ENCODE peak calls at places on chromosomes 16 and 17, in nine cellular contexts. One of them, this sample, is unnamed.

GRCh38 chr17:44084921-44085320 is 14.4 kb downstream of the G6PC3 start:
- DNase-seq in SHP77 treated with DMSO at 0.1 percent for 48 hours: no peak
- DNase-seq in body of pancreas: no peak
- DNase-seq in A172: no peak
- DNase-seq in H7: no peak
- DNase-seq in naive thymus-derived CD4-positive, alpha-beta T cell: no peak
- DNase-seq in T-helper 2 cell: no peak
- DNase-seq in right cardiac atrium: no peak
- DNase-seq in activated effector memory CD4-positive, alpha-beta T cell treated with Interleukin-2 at 50 U/mL for 16 hours: no peak
- DNase-seq in this sample: no peak

GRCh38 chr16:49704586-49705155 is 151.2 kb downstream of the ZNF423 start:
- DNase-seq in SHP77 treated with DMSO at 0.1 percent for 48 hours: no peak
- DNase-seq in body of pancreas: no peak
- DNase-seq in A172: no peak
- DNase-seq in H7: no peak
- DNase-seq in naive thymus-derived CD4-positive, alpha-beta T cell: no peak
- DNase-seq in T-helper 2 cell: no peak
- DNase-seq in right cardiac atrium: no peak
- DNase-seq in activated effector memory CD4-positive, alpha-beta T cell treated with Interleukin-2 at 50 U/mL for 16 hours: no peak
- DNase-seq in this sample: no peak

GRCh38 chr17:4535667-4536258 is 19.4 kb downstream of the MYBBP1A start:
- DNase-seq in SHP77 treated with DMSO at 0.1 percent for 48 hours: no peak
- DNase-seq in body of pancreas: peak
- DNase-seq in A172: no peak
- DNase-seq in H7: peak
- DNase-seq in naive thymus-derived CD4-positive, alpha-beta T cell: no peak
- DNase-seq in T-helper 2 cell: no peak
- DNase-seq in right cardiac atrium: no peak
- DNase-seq in activated effector memory CD4-positive, alpha-beta T cell treated with Interleukin-2 at 50 U/mL for 16 hours: no peak
- DNase-seq in this sample: no peak

GRCh38 chr17:65876985-65877384 is 314.9 kb downstream of the CEP112 start:
- DNase-seq in SHP77 treated with DMSO at 0.1 percent for 48 hours: no peak
- DNase-seq in body of pancreas: no peak
- DNase-seq in A172: no peak
- DNase-seq in H7: no peak
- DNase-seq in naive thymus-derived CD4-positive, alpha-beta T cell: no peak
- DNase-seq in T-helper 2 cell: no peak
- DNase-seq in right cardiac atrium: no peak
- DNase-seq in activated effector memory CD4-positive, alpha-beta T cell treated with Interleukin-2 at 50 U/mL for 16 hours: no peak
- DNase-seq in this sample: no peak

GRCh38 chr17:35879748-35880654 is at the start of gene CCL5:
- DNase-seq in SHP77 treated with DMSO at 0.1 percent for 48 hours: no peak
- DNase-seq in body of pancreas: no peak
- DNase-seq in A172: no peak
- DNase-seq in H7: no peak
- DNase-seq in naive thymus-derived CD4-positive, alpha-beta T cell: no peak
- DNase-seq in T-helper 2 cell: peak
- DNase-seq in right cardiac atrium: peak
- DNase-seq in activated effector memory CD4-positive, alpha-beta T cell treated with Interleukin-2 at 50 U/mL for 16 hours: no peak
- DNase-seq in this sample: no peak

GRCh38 chr17:77049440-77049839 is 91.3 kb upstream of the SEC14L1 start:
- DNase-seq in SHP77 treated with DMSO at 0.1 percent for 48 hours: peak
- DNase-seq in body of pancreas: no peak
- DNase-seq in A172: no peak
- DNase-seq in H7: no peak
- DNase-seq in naive thymus-derived CD4-positive, alpha-beta T cell: no peak
- DNase-seq in T-helper 2 cell: no peak
- DNase-seq in right cardiac atrium: no peak
- DNase-seq in activated effector memory CD4-positive, alpha-beta T cell treated with Interleukin-2 at 50 U/mL for 16 hours: no peak
- DNase-seq in this sample: no peak

GRCh38 chr17:7262192-7263070 is at the start of gene CLDN7:
- DNase-seq in SHP77 treated with DMSO at 0.1 percent for 48 hours: no peak
- DNase-seq in body of pancreas: peak
- DNase-seq in A172: no peak
- DNase-seq in H7: peak
- DNase-seq in naive thymus-derived CD4-positive, alpha-beta T cell: no peak
- DNase-seq in T-helper 2 cell: no peak
- DNase-seq in right cardiac atrium: peak
- DNase-seq in activated effector memory CD4-positive, alpha-beta T cell treated with Interleukin-2 at 50 U/mL for 16 hours: no peak
- DNase-seq in this sample: peak

GRCh38 chr17:11628374-11628773 is 30.1 kb downstream of the DNAH9 start:
- DNase-seq in SHP77 treated with DMSO at 0.1 percent for 48 hours: no peak
- DNase-seq in body of pancreas: no peak
- DNase-seq in A172: no peak
- DNase-seq in H7: peak
- DNase-seq in naive thymus-derived CD4-positive, alpha-beta T cell: no peak
- DNase-seq in T-helper 2 cell: no peak
- DNase-seq in right cardiac atrium: no peak
- DNase-seq in activated effector memory CD4-positive, alpha-beta T cell treated with Interleukin-2 at 50 U/mL for 16 hours: no peak
- DNase-seq in this sample: no peak

GRCh38 chr17:2707721-2708584 is 3.6 kb downstream of the CLUH start:
- DNase-seq in SHP77 treated with DMSO at 0.1 percent for 48 hours: no peak
- DNase-seq in body of pancreas: peak
- DNase-seq in A172: no peak
- DNase-seq in H7: peak
- DNase-seq in naive thymus-derived CD4-positive, alpha-beta T cell: no peak
- DNase-seq in T-helper 2 cell: no peak
- DNase-seq in right cardiac atrium: peak
- DNase-seq in activated effector memory CD4-positive, alpha-beta T cell treated with Interleukin-2 at 50 U/mL for 16 hours: no peak
- DNase-seq in this sample: no peak

GRCh38 chr17:47996201-47996600 is 25.3 kb downstream of the CDK5RAP3 start:
- DNase-seq in SHP77 treated with DMSO at 0.1 percent for 48 hours: no peak
- DNase-seq in body of pancreas: no peak
- DNase-seq in A172: no peak
- DNase-seq in H7: no peak
- DNase-seq in naive thymus-derived CD4-positive, alpha-beta T cell: no peak
- DNase-seq in T-helper 2 cell: no peak
- DNase-seq in right cardiac atrium: no peak
- DNase-seq in activated effector memory CD4-positive, alpha-beta T cell treated with Interleukin-2 at 50 U/mL for 16 hours: no peak
- DNase-seq in this sample: no peak

GRCh38 chr17:7515912-7516610 is 31.9 kb downstream of the POLR2A start:
- DNase-seq in SHP77 treated with DMSO at 0.1 percent for 48 hours: no peak
- DNase-seq in body of pancreas: no peak
- DNase-seq in A172: no peak
- DNase-seq in H7: no peak
- DNase-seq in naive thymus-derived CD4-positive, alpha-beta T cell: no peak
- DNase-seq in T-helper 2 cell: no peak
- DNase-seq in right cardiac atrium: no peak
- DNase-seq in activated effector memory CD4-positive, alpha-beta T cell treated with Interleukin-2 at 50 U/mL for 16 hours: no peak
- DNase-seq in this sample: no peak

GRCh38 chr17:28326114-28326513 is 7.1 kb downstream of the TMEM97 start:
- DNase-seq in SHP77 treated with DMSO at 0.1 percent for 48 hours: no peak
- DNase-seq in body of pancreas: peak
- DNase-seq in A172: no peak
- DNase-seq in H7: no peak
- DNase-seq in naive thymus-derived CD4-positive, alpha-beta T cell: no peak
- DNase-seq in T-helper 2 cell: no peak
- DNase-seq in right cardiac atrium: no peak
- DNase-seq in activated effector memory CD4-positive, alpha-beta T cell treated with Interleukin-2 at 50 U/mL for 16 hours: no peak
- DNase-seq in this sample: no peak

GRCh38 chr17:67525239-67526135 is 148.4 kb downstream of the PITPNC1 start:
- DNase-seq in SHP77 treated with DMSO at 0.1 percent for 48 hours: peak
- DNase-seq in body of pancreas: peak
- DNase-seq in A172: no peak
- DNase-seq in H7: no peak
- DNase-seq in naive thymus-derived CD4-positive, alpha-beta T cell: no peak
- DNase-seq in T-helper 2 cell: no peak
- DNase-seq in right cardiac atrium: no peak
- DNase-seq in activated effector memory CD4-positive, alpha-beta T cell treated with Interleukin-2 at 50 U/mL for 16 hours: no peak
- DNase-seq in this sample: peak

GRCh38 chr17:57895382-57896060 is 45.7 kb upstream of the MRPS23 start:
- DNase-seq in SHP77 treated with DMSO at 0.1 percent for 48 hours: no peak
- DNase-seq in body of pancreas: peak
- DNase-seq in A172: no peak
- DNase-seq in H7: no peak
- DNase-seq in naive thymus-derived CD4-positive, alpha-beta T cell: no peak
- DNase-seq in T-helper 2 cell: no peak
- DNase-seq in right cardiac atrium: peak
- DNase-seq in activated effector memory CD4-positive, alpha-beta T cell treated with Interleukin-2 at 50 U/mL for 16 hours: no peak
- DNase-seq in this sample: peak

GRCh38 chr17:52150935-52151334 is 7.6 kb downstream of the CA10 start:
- DNase-seq in SHP77 treated with DMSO at 0.1 percent for 48 hours: no peak
- DNase-seq in body of pancreas: no peak
- DNase-seq in A172: no peak
- DNase-seq in H7: no peak
- DNase-seq in naive thymus-derived CD4-positive, alpha-beta T cell: no peak
- DNase-seq in T-helper 2 cell: no peak
- DNase-seq in right cardiac atrium: no peak
- DNase-seq in activated effector memory CD4-positive, alpha-beta T cell treated with Interleukin-2 at 50 U/mL for 16 hours: no peak
- DNase-seq in this sample: no peak

GRCh38 chr16:21526923-21527807 is 72.2 kb upstream of the METTL9 start:
- DNase-seq in SHP77 treated with DMSO at 0.1 percent for 48 hours: no peak
- DNase-seq in body of pancreas: no peak
- DNase-seq in A172: no peak
- DNase-seq in H7: peak
- DNase-seq in naive thymus-derived CD4-positive, alpha-beta T cell: no peak
- DNase-seq in T-helper 2 cell: no peak
- DNase-seq in right cardiac atrium: peak
- DNase-seq in activated effector memory CD4-positive, alpha-beta T cell treated with Interleukin-2 at 50 U/mL for 16 hours: no peak
- DNase-seq in this sample: no peak

GRCh38 chr17:35713069-35713728 is 18.2 kb upstream of the RASL10B start:
- DNase-seq in SHP77 treated with DMSO at 0.1 percent for 48 hours: no peak
- DNase-seq in body of pancreas: peak
- DNase-seq in A172: peak
- DNase-seq in H7: no peak
- DNase-seq in naive thymus-derived CD4-positive, alpha-beta T cell: no peak
- DNase-seq in T-helper 2 cell: no peak
- DNase-seq in right cardiac atrium: no peak
- DNase-seq in activated effector memory CD4-positive, alpha-beta T cell treated with Interleukin-2 at 50 U/mL for 16 hours: no peak
- DNase-seq in this sample: no peak

GRCh38 chr17:45976755-45977505 is 22.1 kb upstream of the STH start:
- DNase-seq in SHP77 treated with DMSO at 0.1 percent for 48 hours: no peak
- DNase-seq in body of pancreas: no peak
- DNase-seq in A172: peak
- DNase-seq in H7: no peak
- DNase-seq in naive thymus-derived CD4-positive, alpha-beta T cell: no peak
- DNase-seq in T-helper 2 cell: no peak
- DNase-seq in right cardiac atrium: no peak
- DNase-seq in activated effector memory CD4-positive, alpha-beta T cell treated with Interleukin-2 at 50 U/mL for 16 hours: no peak
- DNase-seq in this sample: no peak

GRCh38 chr17:6927290-6927844 is 68.5 kb upstream of the ALOX12 start:
- DNase-seq in SHP77 treated with DMSO at 0.1 percent for 48 hours: no peak
- DNase-seq in body of pancreas: no peak
- DNase-seq in A172: peak
- DNase-seq in H7: no peak
- DNase-seq in naive thymus-derived CD4-positive, alpha-beta T cell: no peak
- DNase-seq in T-helper 2 cell: no peak
- DNase-seq in right cardiac atrium: no peak
- DNase-seq in activated effector memory CD4-positive, alpha-beta T cell treated with Interleukin-2 at 50 U/mL for 16 hours: no peak
- DNase-seq in this sample: no peak